ENCODE peak calls at places on chromosomes 6 and 20, in ten cellular contexts. G is thoracic aorta; O is type B pancreatic cell; R is activated CD4-positive, alpha-beta T cell treated with anti-CD3 and anti-CD28 coated beads, Interleukin-2, amount 50 U/mL, for 24 hours; J is RWPE1; P is psoas muscle; H is CD8-positive, alpha-beta T cell; Q is nucleus accumbens; A is mesothelial cell of epicardium; U is RKO. K is an unnamed sample.

GRCh38 chr6:30102701-30103629 is 9.9 kb downstream of the TRIM31 start:
- DNase-seq in J (peak), O (no peak), R (peak), A (no peak), H (peak), U (peak), Q (peak), G (peak), P (peak), K (peak)

GRCh38 chr6:99425647-99426453 is 742 bp upstream of the PNISR start:
- DNase-seq in G (peak), P (peak), R (peak), U (peak), O (peak), Q (peak), H (peak), A (peak), J (peak), K (peak)

GRCh38 chr6:158514176-158514575 is 45.7 kb upstream of the TMEM181 start:
- DNase-seq in O (no peak), H (no peak), U (no peak), R (no peak), A (no peak), J (no peak), G (no peak), Q (no peak), P (no peak), K (no peak)

GRCh38 chr20:21136015-21136732 is 10.3 kb downstream of the KIZ start:
- DNase-seq in Q (no peak), O (no peak), P (no peak), H (no peak), U (no peak), A (no peak), G (no peak), J (no peak), R (no peak), K (no peak)

GRCh38 chr6:136791296-136792065 is 796 bp downstream of the MAP3K5 start:
- DNase-seq in P (peak), J (no peak), O (no peak), A (no peak), U (peak), R (peak), G (peak), H (peak), Q (peak), K (no peak)

GRCh38 chr6:147283460-147283859 is 79.2 kb downstream of the STXBP5 start:
- DNase-seq in R (no peak), J (no peak), H (no peak), P (no peak), Q (no peak), G (no peak), O (no peak), A (no peak), U (peak), K (no peak)

GRCh38 chr20:48604936-48605335 is 222.9 kb downstream of the PREX1 start:
- DNase-seq in P (no peak), O (no peak), G (no peak), Q (no peak), J (no peak), A (no peak), U (no peak), R (no peak), H (no peak), K (no peak)

GRCh38 chr6:138032571-138032970 is 74.6 kb downstream of the PERP start:
- DNase-seq in P (no peak), J (no peak), G (no peak), U (no peak), O (no peak), H (no peak), A (no peak), R (no peak), Q (no peak), K (no peak)

GRCh38 chr20:51469578-51470520 is 72.7 kb downstream of the NFATC2 start:
- DNase-seq in R (no peak), O (no peak), Q (peak), G (no peak), U (no peak), A (no peak), J (no peak), P (no peak), H (no peak), K (no peak)

GRCh38 chr6:109713097-109713496 is 22.0 kb downstream of the FIG4 start:
- DNase-seq in H (no peak), R (no peak), Q (no peak), U (peak), A (no peak), O (no peak), J (peak), G (no peak), P (peak), K (no peak)

GRCh38 chr6:139376604-139377218 is 2.3 kb upstream of the CITED2 start:
- DNase-seq in A (no peak), R (no peak), H (no peak), J (peak), G (no peak), Q (no peak), O (no peak), P (peak), U (no peak), K (no peak)

GRCh38 chr6:15148356-15149058 is 97.4 kb upstream of the JARID2 start:
- DNase-seq in Q (no peak), G (no peak), R (no peak), U (no peak), O (no peak), A (no peak), P (no peak), J (peak), H (no peak), K (no peak)

GRCh38 chr6:166687538-166688259 is 60.6 kb upstream of the RPS6KA2 start:
- DNase-seq in R (no peak), A (no peak), J (no peak), H (no peak), Q (no peak), U (no peak), O (no peak), P (no peak), G (no peak), K (no peak)

GRCh38 chr20:48350291-48350988 is 477.4 kb downstream of the PREX1 start:
- DNase-seq in R (no peak), P (no peak), U (no peak), O (no peak), Q (peak), G (no peak), J (no peak), A (no peak), H (no peak), K (no peak)

GRCh38 chr6:8739454-8739853 is 304.1 kb upstream of the SLC35B3 start:
- DNase-seq in R (no peak), P (no peak), G (no peak), A (no peak), O (no peak), H (no peak), U (no peak), J (no peak), Q (no peak), K (no peak)

GRCh38 chr6:169071394-169071793 is 182.3 kb downstream of the THBS2 start:
- DNase-seq in J (no peak), A (no peak), Q (no peak), R (no peak), P (no peak), O (no peak), H (no peak), G (no peak), U (no peak), K (no peak)

GRCh38 chr20:59084041-59084841 is 41.7 kb upstream of the PRELID3B start:
- DNase-seq in U (no peak), P (peak), J (no peak), R (no peak), Q (no peak), H (no peak), A (no peak), O (no peak), G (no peak), K (no peak)

GRCh38 chr6:24667378-24667803 is 514 bp downstream of the ACOT13 start:
- DNase-seq in R (no peak), G (no peak), Q (no peak), A (no peak), O (no peak), P (no peak), H (no peak), U (peak), J (no peak), K (no peak)

GRCh38 chr20:58236612-58237317 is 8.3 kb upstream of the ANKRD60 start:
- DNase-seq in U (peak), P (peak), A (peak), H (peak), G (peak), O (peak), R (peak), J (peak), Q (peak), K (peak)

GRCh38 chr6:2816158-2816557 is 25.5 kb downstream of the SERPINB1 start:
- DNase-seq in R (no peak), Q (no peak), P (no peak), O (no peak), A (no peak), G (no peak), U (no peak), J (no peak), H (no peak), K (no peak)

GRCh38 chr6:150599199-150600002 is at the start of gene PLEKHG1:
- DNase-seq in A (peak), J (peak), U (no peak), Q (peak), R (peak), O (peak), G (no peak), P (peak), H (peak), K (peak)

GRCh38 chr20:32555584-32555983 is 29.5 kb downstream of the NOL4L start:
- DNase-seq in R (no peak), O (no peak), U (no peak), J (no peak), H (no peak), Q (no peak), A (no peak), G (no peak), P (no peak), K (no peak)

GRCh38 chr6:17482711-17483110 is 89.3 kb downstream of the CAP2 start:
- DNase-seq in R (no peak), H (no peak), J (no peak), O (no peak), Q (no peak), U (no peak), G (no peak), A (no peak), P (no peak), K (no peak)

GRCh38 chr6:25623874-25624273 is 28.1 kb upstream of the SCGN start:
- DNase-seq in H (no peak), G (no peak), O (no peak), J (no peak), U (no peak), Q (no peak), R (no peak), A (no peak), P (no peak), K (no peak)

GRCh38 chr20:46635514-46636091 is 15.7 kb downstream of the SLC13A3 start:
- DNase-seq in J (no peak), Q (no peak), G (no peak), R (no peak), P (no peak), U (no peak), A (no peak), H (no peak), O (peak), K (no peak)

GRCh38 chr6:38588631-38589366 is 50.9 kb downstream of the BTBD9 start:
- DNase-seq in H (no peak), J (peak), A (no peak), O (no peak), U (peak), P (no peak), G (no peak), R (no peak), Q (no peak), K (no peak)

GRCh38 chr20:45343867-45344721 is 4.1 kb downstream of the SDC4 start:
- DNase-seq in A (no peak), J (peak), P (peak), U (peak), R (no peak), H (no peak), O (no peak), G (peak), Q (peak), K (peak)

GRCh38 chr6:111914617-111915016 is 41.4 kb upstream of the FYN start:
- DNase-seq in Q (no peak), A (no peak), P (no peak), J (no peak), R (no peak), G (no peak), U (no peak), H (no peak), O (no peak), K (no peak)

GRCh38 chr6:112683926-112684325 is 336.8 kb downstream of the RFPL4B start:
- DNase-seq in U (no peak), A (no peak), O (no peak), G (no peak), Q (no peak), R (no peak), J (no peak), P (no peak), H (no peak), K (no peak)

GRCh38 chr20:57002066-57002570 is 264.3 kb downstream of the BMP7 start:
- DNase-seq in G (no peak), U (no peak), Q (no peak), J (no peak), P (no peak), R (no peak), H (no peak), A (no peak), O (no peak), K (no peak)

GRCh38 chr20:11502668-11503067 is 415.0 kb upstream of the BTBD3 start:
- DNase-seq in J (no peak), P (no peak), Q (no peak), G (no peak), U (no peak), O (no peak), H (no peak), R (no peak), A (no peak), K (no peak)

GRCh38 chr20:21048841-21049273 is 57.3 kb downstream of the LINC00237 start:
- DNase-seq in G (no peak), U (peak), O (no peak), A (no peak), J (peak), R (peak), Q (peak), H (peak), P (peak), K (peak)

K was measured in hippocampal formation.